ENCODE peak calls at places on chromosomes 16 and 17, in eight cellular contexts. C, K, Z, P, D, Y, T and V are unnamed samples.

GRCh38 chr16:50573947-50574751 is 26.0 kb downstream of the NKD1 start:
- DNase-seq in C (no peak), K (no peak), Z (no peak), P (no peak), D (no peak), Y (no peak), T (no peak), V (no peak)

GRCh38 chr17:45718791-45719190 is 65.3 kb upstream of the CRHR1 start:
- DNase-seq in C (no peak), K (no peak), Z (no peak), P (no peak), D (no peak), Y (no peak), T (no peak), V (no peak)

GRCh38 chr17:17728550-17729251 is 47.4 kb downstream of the RAI1 start:
- DNase-seq in C (no peak), K (no peak), Z (no peak), P (no peak), D (no peak), Y (no peak), T (no peak), V (no peak)

GRCh38 chr16:86027366-86028126 is 128.6 kb downstream of the IRF8 start:
- DNase-seq in C (no peak), K (no peak), Z (no peak), P (no peak), D (peak; percentile 30), Y (no peak), T (no peak), V (no peak)

GRCh38 chr16:78668393-78668792 is 568.9 kb downstream of the WWOX start:
- DNase-seq in C (no peak), K (no peak), Z (no peak), P (no peak), D (no peak), Y (no peak), T (no peak), V (no peak)

GRCh38 chr17:28612936-28613872 is 781 bp downstream of the RSKR start:
- DNase-seq in C (peak; percentile 55), K (peak; percentile 45), Z (peak; percentile 56), P (peak; percentile 68), D (no peak), Y (peak; percentile 39), T (peak; percentile 22), V (peak; percentile 38)

GRCh38 chr16:57722651-57723050 is 12.9 kb upstream of the KATNB1 start:
- DNase-seq in C (no peak), K (no peak), Z (no peak), P (no peak), D (no peak), Y (no peak), T (no peak), V (no peak)

GRCh38 chr16:57807968-57808528 is 5.8 kb upstream of the KIFC3 start:
- DNase-seq in C (peak; percentile 42), K (peak; percentile 70), Z (peak; percentile 91), P (peak; percentile 87), D (peak; percentile 78), Y (peak; percentile 53), T (peak; percentile 91), V (peak; percentile 87)

GRCh38 chr16:85715169-85716015 is 26.6 kb upstream of the GINS2 start:
- DNase-seq in C (no peak), K (no peak), Z (no peak), P (no peak), D (no peak), Y (no peak), T (peak; percentile 39), V (no peak)

GRCh38 chr17:82497483-82498405 is 21.8 kb upstream of the FOXK2 start:
- DNase-seq in C (peak; percentile 73), K (no peak), Z (no peak), P (peak; percentile 69), D (peak; percentile 77), Y (peak; percentile 48), T (peak; percentile 82), V (peak; percentile 44)

GRCh38 chr16:87877942-87878507 is 8.7 kb upstream of the SLC7A5 start:
- DNase-seq in C (peak; percentile 73), K (no peak), Z (no peak), P (no peak), D (no peak), Y (no peak), T (no peak), V (no peak)

GRCh38 chr17:82863941-82864720 is 24.3 kb upstream of the ZNF750 start:
- DNase-seq in C (peak; percentile 75), K (peak; percentile 67), Z (no peak), P (peak; percentile 78), D (peak; percentile 53), Y (peak; percentile 95), T (peak; percentile 91), V (peak; percentile 88)

GRCh38 chr17:76240461-76241204 is at the start of gene RNF157:
- DNase-seq in C (no peak), K (peak; percentile 64), Z (peak; percentile 81), P (peak; percentile 78), D (peak; percentile 89), Y (peak; percentile 62), T (peak; percentile 48), V (peak; percentile 43)

GRCh38 chr17:47818002-47818695 is 3.4 kb downstream of the OSBPL7 start:
- DNase-seq in C (no peak), K (no peak), Z (no peak), P (no peak), D (no peak), Y (no peak), T (no peak), V (no peak)

GRCh38 chr16:89920723-89921122 is 2.1 kb downstream of the MC1R start:
- DNase-seq in C (no peak), K (no peak), Z (no peak), P (no peak), D (no peak), Y (no peak), T (peak; percentile 47), V (peak; percentile 37)

DNA sequence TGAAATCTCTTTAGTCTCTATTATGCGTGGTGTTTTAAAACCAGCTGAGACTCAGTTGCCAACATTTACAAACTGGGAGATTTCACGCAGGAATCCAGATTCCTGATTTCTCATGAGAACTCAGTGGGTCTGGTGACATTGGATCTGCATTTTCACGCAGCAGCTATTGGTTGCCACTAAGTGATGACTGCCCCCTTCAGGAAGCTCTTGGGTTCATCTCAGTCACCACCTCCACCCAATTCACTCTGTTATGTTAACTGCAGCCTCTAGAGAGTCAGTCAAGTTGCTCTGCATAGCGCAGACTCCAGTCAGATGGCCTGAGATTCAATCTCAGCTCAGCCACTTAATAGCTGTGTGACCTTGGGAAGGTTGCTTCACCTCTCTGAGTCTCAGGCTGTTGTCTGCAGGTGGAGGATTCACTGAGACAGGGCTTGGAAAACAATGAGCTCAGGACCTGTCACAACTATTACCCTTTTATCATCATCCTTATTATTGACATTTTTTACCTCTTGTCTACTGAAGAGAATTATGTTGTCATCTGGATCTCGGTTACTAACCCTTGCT is 6.4 kb downstream of the SHISA9 start:
- DNase-seq in C (peak; percentile 31), K (no peak), Z (no peak), P (peak; percentile 44), D (no peak), Y (no peak), T (no peak), V (no peak)
- TF ChIP-seq CTCF in C (peak; percentile 68), K (peak; percentile 19), Z (peak; percentile 24), P (peak; percentile 47), D (no peak), Y (no peak), T (no peak), V (no peak)

DNA sequence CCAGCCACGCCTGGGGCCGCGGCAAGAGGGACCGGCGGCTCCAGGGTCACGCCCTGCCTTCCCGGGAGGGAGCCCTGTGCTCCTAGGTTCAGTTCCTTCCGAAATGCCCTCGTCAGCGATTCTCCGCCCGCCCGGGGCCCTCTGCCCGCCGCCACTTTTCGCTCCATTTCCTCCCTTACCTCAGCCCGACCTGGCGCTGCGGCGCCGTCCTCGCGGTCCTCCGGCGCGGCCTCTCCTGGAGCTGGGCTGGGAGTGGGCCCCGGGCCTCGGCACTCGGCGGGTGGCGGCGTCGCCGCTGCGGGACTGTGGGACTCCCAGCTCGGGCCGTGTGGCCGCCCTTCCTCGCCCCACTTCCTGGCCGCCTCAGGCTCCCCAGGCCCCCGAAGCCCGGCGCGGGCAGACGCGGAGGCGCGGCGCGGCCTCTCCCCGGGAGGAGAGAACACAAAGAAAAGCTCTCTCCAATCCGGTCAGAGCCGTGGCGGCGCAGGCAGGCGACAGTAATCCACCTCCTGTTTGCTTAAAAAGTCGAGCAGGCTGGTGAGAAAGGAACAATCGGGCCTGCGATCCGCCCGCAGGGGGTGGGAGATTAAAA is 1.6 kb downstream of the BAHCC1 start:
- DNase-seq in C (no peak), K (peak; percentile 67), Z (peak; percentile 55), P (no peak), D (peak; percentile 76), Y (peak; percentile 37), T (no peak), V (no peak)
- H3K4me3 ChIP-seq in C (no peak overlapping the region), K (peak overlapping the region; percentile 89), Z (peak overlapping the region; percentile 76), P (no peak overlapping the region), D (peak overlapping the region; percentile 76), Y (no peak overlapping the region), T (peak overlapping the region; percentile 57), V (peak overlapping the region; percentile 71)

GRCh38 chr16:81151648-81152047 is 55.5 kb upstream of the GCSH start:
- DNase-seq in C (no peak), K (no peak), Z (no peak), P (no peak), D (no peak), Y (no peak), T (no peak), V (no peak)

GRCh38 chr16:81143921-81144471 is 47.8 kb upstream of the GCSH start:
- DNase-seq in C (no peak), K (no peak), Z (peak; percentile 32), P (no peak), D (no peak), Y (no peak), T (no peak), V (no peak)

GRCh38 chr16:81142864-81143263 is 46.7 kb upstream of the GCSH start:
- DNase-seq in C (no peak), K (no peak), Z (no peak), P (no peak), D (no peak), Y (no peak), T (no peak), V (no peak)

GRCh38 chr16:81149614-81150013 is 53.4 kb upstream of the GCSH start:
- DNase-seq in C (no peak), K (no peak), Z (no peak), P (no peak), D (no peak), Y (no peak), T (no peak), V (no peak)

DNA sequence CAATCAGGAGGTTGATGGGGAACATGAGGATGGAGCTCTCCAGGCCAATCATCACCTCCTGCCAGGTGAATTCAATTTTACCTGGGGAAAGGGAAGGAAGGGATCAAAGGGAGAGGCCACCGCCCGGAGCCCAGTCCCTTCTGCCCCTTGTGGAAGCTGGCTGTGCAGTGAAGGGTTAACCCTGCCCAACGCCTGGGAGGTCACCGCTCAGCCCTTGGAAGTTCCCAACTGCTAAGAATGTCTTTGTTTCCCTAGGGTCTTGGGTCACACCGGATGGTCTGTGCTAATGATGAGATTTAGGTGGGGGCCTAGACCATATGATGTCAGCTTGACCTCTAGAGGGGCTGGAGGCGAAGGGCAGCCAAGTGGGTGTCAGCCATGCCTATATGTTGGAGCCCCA is 52.1 kb upstream of the GCSH start:
- DNase-seq in C (no peak), K (no peak), Z (no peak), P (no peak), D (no peak), Y (no peak), T (no peak), V (no peak)
- TF ChIP-seq CTCF in C (no peak), K (no peak), Z (no peak), P (no peak), D (no peak), Y (no peak), T (no peak), V (no peak)

GRCh38 chr17:50263293-50264262 is 10.7 kb upstream of the TMEM92 start:
- DNase-seq in C (no peak), K (no peak), Z (no peak), P (no peak), D (peak; percentile 39), Y (no peak), T (no peak), V (no peak)
- H3K4me3 ChIP-seq in C (no peak overlapping the region), K (no peak overlapping the region), Z (no peak overlapping the region), P (no peak overlapping the region), D (no peak overlapping the region), Y (no peak overlapping the region), T (no peak overlapping the region), V (no peak overlapping the region)